ENCODE peak calls at places on chromosomes 16 and 17, in seven cellular contexts. K, V, G, T, E, F and X are unnamed samples.

GRCh38 chr17:60712675-60713074 is 35.0 kb downstream of the BCAS3 start:
- DNase-seq in E (no peak), F (no peak), G (no peak), K (no peak), V (no peak), T (no peak), X (no peak)

GRCh38 chr16:57004387-57005250 is 15.3 kb downstream of the NLRC5 start:
- DNase-seq in E (no peak), K (no peak), F (no peak), G (no peak), V (no peak), T (no peak), X (no peak)

GRCh38 chr16:50841081-50841886 is 99.4 kb downstream of the CYLD start:
- DNase-seq in K (peak; percentile 43), V (peak; percentile 8), F (peak; percentile 10), G (no peak), T (no peak), E (no peak), X (peak; percentile 53)

GRCh38 chr17:43019418-43019817 is 2.8 kb downstream of the VAT1 start:
- DNase-seq in T (no peak), G (no peak), E (no peak), K (peak; percentile 29), F (peak; percentile 64), V (no peak), X (peak; percentile 48)

GRCh38 chr17:33778505-33779398 is 476.3 kb upstream of the CCL2 start:
- DNase-seq in G (peak; percentile 54), V (peak; percentile 11), E (peak; percentile 28), T (peak; percentile 23), F (peak; percentile 36), K (peak; percentile 52), X (peak; percentile 54)

GRCh38 chr16:85519540-85520231 is 93.4 kb upstream of the GSE1 start:
- DNase-seq in F (no peak), V (no peak), E (no peak), G (no peak), K (no peak), T (no peak), X (no peak)

GRCh38 chr16:67966549-67967182 is 1.8 kb downstream of the SLC12A4 start:
- DNase-seq in T (peak; percentile 48), E (no peak), G (no peak), K (no peak), V (no peak), F (no peak), X (no peak)

GRCh38 chr16:21599994-21600773 is 807 bp downstream of the METTL9 start:
- DNase-seq in E (no peak), T (no peak), F (peak; percentile 51), V (peak; percentile 1), K (peak; percentile 57), G (peak; percentile 51), X (peak; percentile 29)

GRCh38 chr17:46179375-46179999 is 13.7 kb downstream of the KANSL1 start:
- DNase-seq in K (no peak), G (no peak), F (no peak), E (no peak), V (no peak), T (no peak), X (peak; percentile 22)

GRCh38 chr17:20187049-20187448 is 177.9 kb downstream of the SPECC1 start:
- DNase-seq in F (no peak), V (no peak), K (no peak), E (no peak), G (no peak), T (no peak), X (no peak)

GRCh38 chr16:23699100-23699499 is 13.9 kb downstream of the ERN2 start:
- DNase-seq in F (peak; percentile 92), V (no peak), K (no peak), T (no peak), G (no peak), E (peak; percentile 82), X (no peak)

GRCh38 chr16:30697264-30698138 is 1.5 kb upstream of the SRCAP start:
- DNase-seq in G (peak; percentile 96), V (no peak), F (no peak), E (no peak), K (peak; percentile 97), T (no peak), X (no peak)

GRCh38 chr16:88810166-88810867 is 1.4 kb downstream of the APRT start:
- DNase-seq in V (no peak), G (no peak), T (no peak), E (no peak), K (no peak), F (no peak), X (no peak)

GRCh38 chr16:5349661-5350060 is 252.1 kb upstream of the EEF2KMT start:
- DNase-seq in T (no peak), E (no peak), G (no peak), F (no peak), K (no peak), V (no peak), X (no peak)

GRCh38 chr16:29806641-29807425 is 504 bp downstream of the MAZ start:
- DNase-seq in T (peak; percentile 42), G (peak; percentile 69), K (peak; percentile 62), E (peak; percentile 44), F (no peak), V (peak; percentile 42), X (peak; percentile 70)

GRCh38 chr16:3145660-3146059 is 10.8 kb downstream of the ZNF213 start:
- DNase-seq in V (no peak), K (no peak), G (no peak), T (no peak), F (no peak), E (no peak), X (no peak)

GRCh38 chr17:21678451-21679081 is 13.8 kb upstream of the KCNJ18 start:
- DNase-seq in V (no peak), K (no peak), F (no peak), G (no peak), T (no peak), E (no peak), X (no peak)

GRCh38 chr16:81413245-81413990 is 31.2 kb upstream of the CMIP start:
- DNase-seq in G (no peak), F (no peak), K (no peak), V (no peak), E (no peak), T (no peak), X (no peak)

GRCh38 chr16:3179651-3180050 is 8.4 kb upstream of the OR1F1 start:
- DNase-seq in T (no peak), G (no peak), V (no peak), E (no peak), K (no peak), F (no peak), X (no peak)

DNA sequence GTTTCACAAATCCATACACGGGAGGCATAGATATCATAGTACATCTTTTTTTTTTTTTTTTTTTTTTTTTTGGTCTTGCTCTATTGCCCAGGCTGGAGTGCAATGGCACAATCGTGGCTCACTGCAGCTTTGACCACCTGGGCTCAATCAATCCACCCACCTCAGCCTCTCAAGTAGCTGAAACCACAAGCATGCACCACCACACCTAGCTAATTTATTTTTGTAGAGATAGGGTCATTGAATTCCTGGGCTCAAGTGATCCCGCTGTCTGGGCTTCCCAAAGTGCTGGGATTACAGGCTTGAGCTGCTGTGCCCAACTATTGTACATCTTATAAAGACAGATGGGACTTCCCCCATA is 3.5 kb upstream of the RAPGEFL1 start:
- DNase-seq in V (no peak), E (no peak), G (no peak), K (no peak), F (no peak), T (no peak), X (no peak)
- H3K27ac ChIP-seq in V (no peak overlapping the region), E (no peak overlapping the region), G (no peak overlapping the region), K (no peak overlapping the region), F (no peak overlapping the region), T (no peak overlapping the region), X (no peak overlapping the region)

GRCh38 chr17:48587276-48588073 is 2.6 kb downstream of the HOXB3 start:
- DNase-seq in E (no peak), F (no peak), K (no peak), T (no peak), V (no peak), G (no peak), X (no peak)
- H3K27me3 ChIP-seq in E (peaks cover 100% of the 10 kb centered on the region), F (peaks cover 10% of the 10 kb centered on the region), K (peaks cover 100% of the 10 kb centered on the region), T (peaks cover 48% of the 10 kb centered on the region), V (peaks cover 42% of the 10 kb centered on the region), G (peaks cover 11% of the 10 kb centered on the region), X (no peaks in the 10 kb centered on the region)

GRCh38 chr17:62804822-62805221 is 3.3 kb downstream of the MARCHF10 start:
- DNase-seq in G (no peak), F (no peak), T (no peak), V (no peak), K (no peak), E (no peak), X (no peak)

GRCh38 chr17:62809656-62810055 is 1.5 kb upstream of the MARCHF10 start:
- DNase-seq in F (no peak), G (no peak), E (no peak), T (no peak), V (no peak), K (no peak), X (no peak)

GRCh38 chr17:62807812-62808575 is at the start of gene MARCHF10:
- DNase-seq in F (no peak), E (peak; percentile 28), T (no peak), K (no peak), V (peak; percentile 7), G (peak; percentile 21), X (no peak)

GRCh38 chr17:62805234-62805633 is 2.9 kb downstream of the MARCHF10 start:
- DNase-seq in K (no peak), V (no peak), G (no peak), E (no peak), T (no peak), F (no peak), X (no peak)

DNA sequence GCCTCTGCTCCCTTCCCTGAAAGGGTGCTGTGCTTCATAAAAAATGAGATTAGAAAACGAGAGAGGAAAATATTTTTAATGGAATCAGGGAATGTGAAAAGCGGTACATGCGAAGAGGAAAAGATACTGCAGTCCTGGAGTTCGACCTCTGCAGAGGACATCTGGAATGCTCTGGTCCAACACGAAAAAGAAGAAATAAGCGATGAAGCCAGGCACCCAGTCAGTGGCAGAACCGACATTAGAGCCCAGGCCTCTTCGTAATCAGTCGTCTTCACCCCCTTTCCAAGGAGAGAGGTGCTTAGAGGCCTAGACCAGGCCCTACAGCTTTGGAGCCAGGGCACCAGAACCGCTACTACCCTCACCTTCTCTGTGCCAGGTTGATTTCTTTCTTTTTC is 459 bp upstream of the MARCHF10 start:
- DNase-seq in G (no peak), T (no peak), F (no peak), V (no peak), E (no peak), K (no peak), X (no peak)
- H3K27ac ChIP-seq in G (no peak overlapping the region), T (no peak overlapping the region), F (no peak overlapping the region), V (no peak overlapping the region), E (no peak overlapping the region), K (no peak overlapping the region), X (no peak overlapping the region)

GRCh38 chr16:12907670-12908233 is 6.4 kb downstream of the SHISA9 start:
- DNase-seq in T (no peak), V (no peak), G (no peak), K (no peak), F (no peak), E (no peak), X (no peak)

GRCh38 chr16:12903325-12904040 is 2.1 kb downstream of the SHISA9 start:
- DNase-seq in G (no peak), K (peak; percentile 14), F (no peak), E (no peak), V (no peak), T (no peak), X (no peak)

GRCh38 chr16:12906765-12907516 is 5.5 kb downstream of the SHISA9 start:
- DNase-seq in G (no peak), T (no peak), F (no peak), V (no peak), E (no peak), K (no peak), X (no peak)

GRCh38 chr16:12904041-12904671 is 2.8 kb downstream of the SHISA9 start:
- DNase-seq in E (no peak), T (no peak), V (no peak), G (no peak), K (peak; percentile 4), F (no peak), X (no peak)

GRCh38 chr16:12906271-12906670 is 4.9 kb downstream of the SHISA9 start:
- DNase-seq in T (no peak), G (no peak), K (no peak), F (no peak), V (no peak), E (no peak), X (no peak)
- H3K27me3 ChIP-seq in T (peaks cover 17% of the 10 kb centered on the region), G (no peaks in the 10 kb centered on the region), K (peaks cover 60% of the 10 kb centered on the region), F (peaks cover 30% of the 10 kb centered on the region), V (peaks cover 4% of the 10 kb centered on the region), E (peaks cover 61% of the 10 kb centered on the region), X (peaks cover 20% of the 10 kb centered on the region)